ENCODE peak calls at places on chromosomes 11 and 22, in five cellular contexts. One of them, this sample, is unnamed.

GRCh38 chr11:63622318-63622717 is 8.1 kb upstream of the PLAAT3 start:
- DNase-seq in HCT116: no peak
- DNase-seq in K562: no peak
- DNase-seq in SK-N-SH: no peak
- DNase-seq in H1: no peak
- DNase-seq in this sample: peak; percentile 86

GRCh38 chr22:44136112-44136511 is 44.6 kb upstream of the PARVG start:
- DNase-seq in HCT116: no peak
- DNase-seq in H1: no peak
- DNase-seq in K562: no peak
- DNase-seq in SK-N-SH: no peak
- DNase-seq in this sample: no peak

GRCh38 chr22:20219667-20220628 is 48.2 kb downstream of the RTN4R start:
- DNase-seq in SK-N-SH: no peak
- DNase-seq in HCT116: no peak
- DNase-seq in H1: no peak
- DNase-seq in K562: peak; percentile 98
- DNase-seq in this sample: no peak

GRCh38 chr11:8298801-8299786 is 35.4 kb upstream of the LMO1 start:
- DNase-seq in H1: no peak
- DNase-seq in K562: no peak
- DNase-seq in HCT116: no peak
- DNase-seq in SK-N-SH: no peak
- DNase-seq in this sample: no peak

GRCh38 chr11:2689551-2690260 is 10.1 kb downstream of the KCNQ1OT1 start:
- DNase-seq in SK-N-SH: no peak
- DNase-seq in K562: no peak
- DNase-seq in HCT116: no peak
- DNase-seq in H1: no peak
- DNase-seq in this sample: no peak

GRCh38 chr11:112016088-112016764 is 9.0 kb upstream of the DLAT start:
- DNase-seq in H1: no peak
- DNase-seq in HCT116: no peak
- DNase-seq in K562: no peak
- DNase-seq in SK-N-SH: no peak
- DNase-seq in this sample: no peak

GRCh38 chr11:133894956-133895549 is 49.7 kb upstream of the SPATA19 start:
- DNase-seq in H1: no peak
- DNase-seq in HCT116: no peak
- DNase-seq in K562: no peak
- DNase-seq in SK-N-SH: peak; percentile 18
- DNase-seq in this sample: peak; percentile 64

GRCh38 chr11:45554230-45554967 is 111.0 kb downstream of the CHST1 start:
- DNase-seq in SK-N-SH: no peak
- DNase-seq in H1: no peak
- DNase-seq in K562: no peak
- DNase-seq in HCT116: no peak
- DNase-seq in this sample: no peak

GRCh38 chr11:30935861-30936260 is 349.7 kb upstream of the MPPED2 start:
- DNase-seq in H1: no peak
- DNase-seq in HCT116: no peak
- DNase-seq in SK-N-SH: no peak
- DNase-seq in K562: no peak
- DNase-seq in this sample: no peak

GRCh38 chr22:43789452-43789851 is 22.7 kb downstream of the EFCAB6 start:
- DNase-seq in H1: no peak
- DNase-seq in HCT116: no peak
- DNase-seq in SK-N-SH: peak; percentile 65
- DNase-seq in K562: no peak
- DNase-seq in this sample: no peak

GRCh38 chr11:12546660-12547059 is 127.6 kb upstream of the TEAD1 start:
- DNase-seq in K562: no peak
- DNase-seq in H1: no peak
- DNase-seq in HCT116: no peak
- DNase-seq in SK-N-SH: no peak
- DNase-seq in this sample: no peak

GRCh38 chr11:2885676-2886081 is at the start of gene CDKN1C:
- DNase-seq in H1: peak; percentile 53
- DNase-seq in SK-N-SH: peak; percentile 98
- DNase-seq in HCT116: peak; percentile 59
- DNase-seq in K562: peak; percentile 93
- DNase-seq in this sample: peak; percentile 92

GRCh38 chr22:35590634-35591295 is 26.4 kb downstream of the MB start:
- DNase-seq in H1: no peak
- DNase-seq in K562: no peak
- DNase-seq in HCT116: no peak
- DNase-seq in SK-N-SH: no peak
- DNase-seq in this sample: no peak

GRCh38 chr11:130774703-130775102 is 141.6 kb downstream of the SNX19 start:
- DNase-seq in H1: no peak
- DNase-seq in SK-N-SH: no peak
- DNase-seq in HCT116: no peak
- DNase-seq in K562: no peak
- DNase-seq in this sample: no peak

GRCh38 chr11:130773436-130773835 is 142.8 kb downstream of the SNX19 start:
- DNase-seq in K562: no peak
- DNase-seq in H1: no peak
- DNase-seq in HCT116: no peak
- DNase-seq in SK-N-SH: no peak
- DNase-seq in this sample: no peak

GRCh38 chr11:130769782-130770565 is 146.3 kb downstream of the SNX19 start:
- DNase-seq in K562: no peak
- DNase-seq in SK-N-SH: no peak
- DNase-seq in HCT116: no peak
- DNase-seq in H1: no peak
- DNase-seq in this sample: no peak

GRCh38 chr11:130771708-130772107 is 144.6 kb downstream of the SNX19 start:
- DNase-seq in HCT116: no peak
- DNase-seq in H1: no peak
- DNase-seq in SK-N-SH: no peak
- DNase-seq in K562: no peak
- DNase-seq in this sample: no peak

DNA sequence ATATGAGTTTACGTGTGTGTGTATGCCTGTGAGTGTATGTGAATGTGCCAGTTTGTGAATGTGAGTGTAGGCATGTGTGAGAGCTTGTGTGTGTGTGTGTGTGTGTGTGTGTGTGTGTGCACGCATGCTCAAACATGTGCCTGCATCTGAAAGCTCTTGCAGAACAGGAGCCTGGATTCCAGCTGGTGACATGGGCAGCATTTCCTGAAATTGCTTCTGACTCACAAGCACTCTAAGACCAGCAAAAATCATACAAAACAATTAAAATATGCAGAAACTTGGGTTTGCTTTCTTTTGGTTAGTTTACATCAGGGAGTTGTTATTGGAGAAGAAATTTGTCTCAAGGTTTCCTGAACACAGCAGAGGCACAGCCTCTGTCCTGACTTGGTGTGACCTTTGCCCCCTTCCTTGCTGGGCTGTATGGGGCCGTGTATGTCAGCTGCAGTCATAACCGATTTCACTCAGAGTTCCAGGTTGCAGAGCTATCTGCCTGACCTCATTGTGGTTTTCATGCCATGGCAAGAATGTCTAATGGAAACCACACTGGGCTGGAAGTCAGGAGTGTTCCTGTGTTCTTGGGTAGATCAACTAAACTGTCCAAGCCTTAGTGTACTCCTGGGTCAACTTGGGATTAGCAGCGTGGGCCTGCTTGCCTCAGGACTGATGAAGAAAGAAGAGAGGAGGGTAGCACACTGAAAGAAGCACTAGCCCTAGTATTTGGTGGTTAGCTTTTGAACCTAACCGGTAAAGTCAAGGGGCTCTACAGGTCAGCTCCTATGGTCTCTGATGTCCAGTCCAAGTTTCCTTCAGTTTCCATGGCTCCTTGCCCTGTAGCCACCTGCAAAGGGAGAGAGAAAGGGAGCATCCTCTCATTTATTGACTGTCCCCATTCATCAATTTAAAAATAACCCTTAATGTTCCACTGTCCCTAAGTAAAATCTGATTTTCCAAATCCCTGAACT is 143.7 kb downstream of the SNX19 start:
- DNase-seq in K562: no peak
- DNase-seq in SK-N-SH: no peak
- DNase-seq in H1: no peak
- DNase-seq in HCT116: no peak
- DNase-seq in this sample: peak; percentile 43
- TF ChIP-seq JUND in K562: no peak
- TF ChIP-seq JUND in SK-N-SH: peak; percentile 87
- TF ChIP-seq JUND in H1: no peak
- TF ChIP-seq JUND in HCT116: no peak
- TF ChIP-seq JUND in this sample: no peak

GRCh38 chr22:41928416-41929157 is 2.0 kb upstream of the TNFRSF13C start:
- DNase-seq in H1: no peak
- DNase-seq in SK-N-SH: no peak
- DNase-seq in HCT116: no peak
- DNase-seq in K562: no peak
- DNase-seq in this sample: no peak

GRCh38 chr22:41931701-41932269 is 5.2 kb upstream of the TNFRSF13C start:
- DNase-seq in K562: no peak
- DNase-seq in H1: no peak
- DNase-seq in HCT116: no peak
- DNase-seq in SK-N-SH: no peak
- DNase-seq in this sample: no peak

GRCh38 chr22:41932353-41932752 is 5.7 kb upstream of the TNFRSF13C start:
- DNase-seq in SK-N-SH: no peak
- DNase-seq in H1: no peak
- DNase-seq in K562: no peak
- DNase-seq in HCT116: no peak
- DNase-seq in this sample: no peak

GRCh38 chr22:41927813-41928212 is 1.2 kb upstream of the TNFRSF13C start:
- DNase-seq in HCT116: no peak
- DNase-seq in H1: no peak
- DNase-seq in SK-N-SH: no peak
- DNase-seq in K562: no peak
- DNase-seq in this sample: no peak

GRCh38 chr22:41929158-41929896 is 2.7 kb upstream of the TNFRSF13C start:
- DNase-seq in SK-N-SH: no peak
- DNase-seq in H1: no peak
- DNase-seq in HCT116: no peak
- DNase-seq in K562: no peak
- DNase-seq in this sample: no peak
- TF ChIP-seq JUND in SK-N-SH: no peak
- TF ChIP-seq JUND in H1: no peak
- TF ChIP-seq JUND in HCT116: no peak
- TF ChIP-seq JUND in K562: no peak
- TF ChIP-seq JUND in this sample: no peak

DNA sequence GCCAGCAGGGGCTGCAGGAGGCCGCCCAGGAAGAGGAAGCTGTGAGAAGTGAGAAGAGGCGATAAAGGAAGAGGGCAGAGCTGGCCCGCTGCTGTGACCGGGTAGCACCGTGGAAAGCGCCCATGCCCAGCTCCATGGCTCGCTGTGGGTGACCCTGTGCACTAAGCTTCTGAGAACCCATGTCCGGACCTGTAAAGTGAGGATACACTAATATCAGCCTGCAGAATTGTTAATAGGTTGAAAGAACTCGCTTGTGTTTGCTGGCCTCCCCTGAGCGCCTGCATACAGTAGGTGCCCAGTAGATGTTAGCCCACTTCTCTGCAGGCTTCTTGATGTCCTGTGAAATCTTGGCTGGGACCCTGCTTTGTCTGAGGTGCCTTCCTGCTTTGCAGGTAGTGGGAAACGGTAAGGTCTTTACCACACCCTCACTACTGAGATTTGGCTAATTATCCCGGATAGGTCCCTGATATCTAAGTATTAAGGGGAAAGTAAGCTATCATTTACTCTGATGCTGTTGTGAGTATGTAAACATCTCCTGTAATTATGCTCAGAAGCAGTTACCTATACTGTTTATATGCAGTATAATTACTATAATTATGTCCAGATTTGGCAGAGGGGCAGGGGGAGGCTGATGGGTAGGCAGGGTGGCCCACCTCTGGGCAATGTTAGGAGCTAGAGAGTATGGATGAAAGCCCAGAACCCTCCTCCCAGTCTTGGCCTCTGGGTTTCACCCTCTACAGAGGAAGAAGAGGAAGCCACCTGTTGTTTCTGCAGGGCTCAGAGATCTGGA is 1.2 kb upstream of the ARRB1 start:
- DNase-seq in H1: no peak
- DNase-seq in SK-N-SH: no peak
- DNase-seq in K562: no peak
- DNase-seq in HCT116: no peak
- DNase-seq in this sample: no peak
- TF ChIP-seq JUND in H1: no peak
- TF ChIP-seq JUND in SK-N-SH: no peak
- TF ChIP-seq JUND in K562: no peak
- TF ChIP-seq JUND in HCT116: no peak
- TF ChIP-seq JUND in this sample: no peak

GRCh38 chr11:71987521-71987920 is 11.2 kb upstream of the IL18BP start:
- DNase-seq in SK-N-SH: no peak
- DNase-seq in K562: no peak
- DNase-seq in H1: no peak
- DNase-seq in HCT116: no peak
- DNase-seq in this sample: no peak

GRCh38 chr11:71990721-71991120 is 8.0 kb upstream of the IL18BP start:
- DNase-seq in K562: no peak
- DNase-seq in H1: no peak
- DNase-seq in SK-N-SH: no peak
- DNase-seq in HCT116: no peak
- DNase-seq in this sample: no peak

GRCh38 chr11:71986131-71986530 is 12.6 kb upstream of the IL18BP start:
- DNase-seq in HCT116: no peak
- DNase-seq in K562: no peak
- DNase-seq in SK-N-SH: no peak
- DNase-seq in H1: no peak
- DNase-seq in this sample: no peak

GRCh38 chr11:71991494-71991893 is 7.2 kb upstream of the IL18BP start:
- DNase-seq in SK-N-SH: no peak
- DNase-seq in K562: no peak
- DNase-seq in H1: no peak
- DNase-seq in HCT116: no peak
- DNase-seq in this sample: no peak

GRCh38 chr11:71988050-71988449 is 10.7 kb upstream of the IL18BP start:
- DNase-seq in H1: no peak
- DNase-seq in K562: no peak
- DNase-seq in SK-N-SH: no peak
- DNase-seq in HCT116: no peak
- DNase-seq in this sample: no peak
- TF ChIP-seq JUND in H1: no peak
- TF ChIP-seq JUND in K562: no peak
- TF ChIP-seq JUND in SK-N-SH: no peak
- TF ChIP-seq JUND in HCT116: no peak
- TF ChIP-seq JUND in this sample: no peak

GRCh38 chr11:118259138-118259537 is 5.0 kb downstream of the MPZL2 start:
- DNase-seq in K562: no peak
- DNase-seq in HCT116: no peak
- DNase-seq in H1: no peak
- DNase-seq in SK-N-SH: no peak
- DNase-seq in this sample: no peak
- TF ChIP-seq JUND in K562: no peak
- TF ChIP-seq JUND in HCT116: no peak
- TF ChIP-seq JUND in H1: no peak
- TF ChIP-seq JUND in SK-N-SH: no peak
- TF ChIP-seq JUND in this sample: no peak

GRCh38 chr11:83069441-83070043 is 2.2 kb downstream of the RAB30 start:
- DNase-seq in SK-N-SH: no peak
- DNase-seq in HCT116: no peak
- DNase-seq in H1: no peak
- DNase-seq in K562: no peak
- DNase-seq in this sample: no peak
- TF ChIP-seq JUND in SK-N-SH: no peak
- TF ChIP-seq JUND in HCT116: no peak
- TF ChIP-seq JUND in H1: no peak
- TF ChIP-seq JUND in K562: no peak
- TF ChIP-seq JUND in this sample: no peak

GRCh38 chr11:34869425-34869824 is 46.8 kb downstream of the APIP start:
- DNase-seq in HCT116: no peak
- DNase-seq in SK-N-SH: peak; percentile 11
- DNase-seq in K562: peak; percentile 21
- DNase-seq in H1: no peak
- DNase-seq in this sample: peak; percentile 33
- TF ChIP-seq JUND in HCT116: no peak
- TF ChIP-seq JUND in SK-N-SH: no peak
- TF ChIP-seq JUND in K562: no peak
- TF ChIP-seq JUND in H1: no peak
- TF ChIP-seq JUND in this sample: no peak